ENCODE peak calls at places on chromosomes 2 and 18, in five cellular contexts. One of them, this sample, is unnamed.

GRCh38 chr2:183243760-183244159 is 119.5 kb downstream of the NUP35 start:
- DNase-seq in ACHN: no peak
- DNase-seq in stimulated activated naive CD8-positive, alpha-beta T cell treated with anti-CD3 and anti-CD28 coated beads, Interleukin-15, amount 100 ng/mL, for 72 hours: no peak
- DNase-seq in endothelial cell: no peak
- DNase-seq in AML-193: no peak
- DNase-seq in this sample: no peak

GRCh38 chr2:8694737-8695136 is 12.9 kb downstream of the ID2 start:
- DNase-seq in ACHN: no peak
- DNase-seq in stimulated activated naive CD8-positive, alpha-beta T cell treated with anti-CD3 and anti-CD28 coated beads, Interleukin-15, amount 100 ng/mL, for 72 hours: no peak
- DNase-seq in endothelial cell: no peak
- DNase-seq in AML-193: no peak
- DNase-seq in this sample: no peak

GRCh38 chr2:191105082-191105481 is 45.7 kb downstream of the STAT4 start:
- DNase-seq in ACHN: no peak
- DNase-seq in stimulated activated naive CD8-positive, alpha-beta T cell treated with anti-CD3 and anti-CD28 coated beads, Interleukin-15, amount 100 ng/mL, for 72 hours: no peak
- DNase-seq in endothelial cell: no peak
- DNase-seq in AML-193: no peak
- DNase-seq in this sample: no peak

GRCh38 chr2:127857494-127857818 is 499 bp downstream of the POLR2D start:
- DNase-seq in ACHN: peak
- DNase-seq in stimulated activated naive CD8-positive, alpha-beta T cell treated with anti-CD3 and anti-CD28 coated beads, Interleukin-15, amount 100 ng/mL, for 72 hours: no peak
- DNase-seq in endothelial cell: no peak
- DNase-seq in AML-193: no peak
- DNase-seq in this sample: no peak

GRCh38 chr18:79680100-79680879 is 687 bp downstream of the CTDP1 start:
- DNase-seq in ACHN: peak
- DNase-seq in stimulated activated naive CD8-positive, alpha-beta T cell treated with anti-CD3 and anti-CD28 coated beads, Interleukin-15, amount 100 ng/mL, for 72 hours: peak
- DNase-seq in endothelial cell: peak
- DNase-seq in AML-193: peak
- DNase-seq in this sample: no peak

GRCh38 chr2:15521782-15522181 is 39.4 kb downstream of the NBAS start:
- DNase-seq in ACHN: no peak
- DNase-seq in stimulated activated naive CD8-positive, alpha-beta T cell treated with anti-CD3 and anti-CD28 coated beads, Interleukin-15, amount 100 ng/mL, for 72 hours: no peak
- DNase-seq in endothelial cell: no peak
- DNase-seq in AML-193: no peak
- DNase-seq in this sample: no peak

GRCh38 chr2:98825404-98825803 is 94.5 kb upstream of the MGAT4A start:
- DNase-seq in ACHN: no peak
- DNase-seq in stimulated activated naive CD8-positive, alpha-beta T cell treated with anti-CD3 and anti-CD28 coated beads, Interleukin-15, amount 100 ng/mL, for 72 hours: no peak
- DNase-seq in endothelial cell: no peak
- DNase-seq in AML-193: no peak
- DNase-seq in this sample: no peak

GRCh38 chr2:98376996-98377395 is 30.7 kb downstream of the CNGA3 start:
- DNase-seq in ACHN: no peak
- DNase-seq in stimulated activated naive CD8-positive, alpha-beta T cell treated with anti-CD3 and anti-CD28 coated beads, Interleukin-15, amount 100 ng/mL, for 72 hours: no peak
- DNase-seq in endothelial cell: no peak
- DNase-seq in AML-193: no peak
- DNase-seq in this sample: no peak

GRCh38 chr2:16113568-16114549 is 173.5 kb downstream of the MYCN start:
- DNase-seq in ACHN: no peak
- DNase-seq in stimulated activated naive CD8-positive, alpha-beta T cell treated with anti-CD3 and anti-CD28 coated beads, Interleukin-15, amount 100 ng/mL, for 72 hours: no peak
- DNase-seq in endothelial cell: no peak
- DNase-seq in AML-193: no peak
- DNase-seq in this sample: no peak

GRCh38 chr2:85951351-85952067 is 62.7 kb upstream of the ST3GAL5 start:
- DNase-seq in ACHN: no peak
- DNase-seq in stimulated activated naive CD8-positive, alpha-beta T cell treated with anti-CD3 and anti-CD28 coated beads, Interleukin-15, amount 100 ng/mL, for 72 hours: no peak
- DNase-seq in endothelial cell: no peak
- DNase-seq in AML-193: peak
- DNase-seq in this sample: no peak

GRCh38 chr2:10124538-10125045 is 2.1 kb downstream of the RRM2 start:
- DNase-seq in ACHN: peak
- DNase-seq in stimulated activated naive CD8-positive, alpha-beta T cell treated with anti-CD3 and anti-CD28 coated beads, Interleukin-15, amount 100 ng/mL, for 72 hours: no peak
- DNase-seq in endothelial cell: peak
- DNase-seq in AML-193: peak
- DNase-seq in this sample: no peak

GRCh38 chr2:20227894-20228505 is 3.1 kb upstream of the SDC1 start:
- DNase-seq in ACHN: no peak
- DNase-seq in stimulated activated naive CD8-positive, alpha-beta T cell treated with anti-CD3 and anti-CD28 coated beads, Interleukin-15, amount 100 ng/mL, for 72 hours: no peak
- DNase-seq in endothelial cell: no peak
- DNase-seq in AML-193: no peak
- DNase-seq in this sample: no peak

GRCh38 chr2:118016911-118017310 is 3.0 kb upstream of the CCDC93 start:
- DNase-seq in ACHN: no peak
- DNase-seq in stimulated activated naive CD8-positive, alpha-beta T cell treated with anti-CD3 and anti-CD28 coated beads, Interleukin-15, amount 100 ng/mL, for 72 hours: no peak
- DNase-seq in endothelial cell: no peak
- DNase-seq in AML-193: peak
- DNase-seq in this sample: no peak

GRCh38 chr2:3461781-3462492 is 57.4 kb downstream of the ADI1 start:
- DNase-seq in ACHN: peak
- DNase-seq in stimulated activated naive CD8-positive, alpha-beta T cell treated with anti-CD3 and anti-CD28 coated beads, Interleukin-15, amount 100 ng/mL, for 72 hours: no peak
- DNase-seq in endothelial cell: peak
- DNase-seq in AML-193: peak
- DNase-seq in this sample: peak

GRCh38 chr2:119369845-119370244 is 3.1 kb downstream of the DBI start:
- DNase-seq in ACHN: no peak
- DNase-seq in stimulated activated naive CD8-positive, alpha-beta T cell treated with anti-CD3 and anti-CD28 coated beads, Interleukin-15, amount 100 ng/mL, for 72 hours: no peak
- DNase-seq in endothelial cell: no peak
- DNase-seq in AML-193: no peak
- DNase-seq in this sample: no peak

GRCh38 chr2:47519604-47520301 is 116.8 kb downstream of the MSH2 start:
- DNase-seq in ACHN: no peak
- DNase-seq in stimulated activated naive CD8-positive, alpha-beta T cell treated with anti-CD3 and anti-CD28 coated beads, Interleukin-15, amount 100 ng/mL, for 72 hours: no peak
- DNase-seq in endothelial cell: no peak
- DNase-seq in AML-193: no peak
- DNase-seq in this sample: no peak

GRCh38 chr2:99915108-99915675 is 227.2 kb downstream of the AFF3 start:
- DNase-seq in ACHN: no peak
- DNase-seq in stimulated activated naive CD8-positive, alpha-beta T cell treated with anti-CD3 and anti-CD28 coated beads, Interleukin-15, amount 100 ng/mL, for 72 hours: no peak
- DNase-seq in endothelial cell: no peak
- DNase-seq in AML-193: no peak
- DNase-seq in this sample: no peak

GRCh38 chr18:53361044-53361443 is 863.4 kb downstream of the MBD2 start:
- DNase-seq in ACHN: no peak
- DNase-seq in stimulated activated naive CD8-positive, alpha-beta T cell treated with anti-CD3 and anti-CD28 coated beads, Interleukin-15, amount 100 ng/mL, for 72 hours: no peak
- DNase-seq in endothelial cell: no peak
- DNase-seq in AML-193: no peak
- DNase-seq in this sample: no peak

GRCh38 chr2:232473467-232473890 is 14.2 kb downstream of the ECEL1 start:
- DNase-seq in ACHN: no peak
- DNase-seq in stimulated activated naive CD8-positive, alpha-beta T cell treated with anti-CD3 and anti-CD28 coated beads, Interleukin-15, amount 100 ng/mL, for 72 hours: no peak
- DNase-seq in endothelial cell: no peak
- DNase-seq in AML-193: no peak
- DNase-seq in this sample: no peak

GRCh38 chr2:88832256-88832991 is 141.0 kb downstream of the RPIA start:
- DNase-seq in ACHN: no peak
- DNase-seq in stimulated activated naive CD8-positive, alpha-beta T cell treated with anti-CD3 and anti-CD28 coated beads, Interleukin-15, amount 100 ng/mL, for 72 hours: no peak
- DNase-seq in endothelial cell: no peak
- DNase-seq in AML-193: no peak
- DNase-seq in this sample: no peak

GRCh38 chr2:221399183-221399582 is 172.9 kb downstream of the EPHA4 start:
- DNase-seq in ACHN: no peak
- DNase-seq in stimulated activated naive CD8-positive, alpha-beta T cell treated with anti-CD3 and anti-CD28 coated beads, Interleukin-15, amount 100 ng/mL, for 72 hours: no peak
- DNase-seq in endothelial cell: no peak
- DNase-seq in AML-193: no peak
- DNase-seq in this sample: no peak

GRCh38 chr2:220786216-220786615 is 785.9 kb downstream of the EPHA4 start:
- DNase-seq in ACHN: no peak
- DNase-seq in stimulated activated naive CD8-positive, alpha-beta T cell treated with anti-CD3 and anti-CD28 coated beads, Interleukin-15, amount 100 ng/mL, for 72 hours: no peak
- DNase-seq in endothelial cell: no peak
- DNase-seq in AML-193: no peak
- DNase-seq in this sample: no peak

GRCh38 chr18:27789406-27789805 is 387.5 kb downstream of the CDH2 start:
- DNase-seq in ACHN: no peak
- DNase-seq in stimulated activated naive CD8-positive, alpha-beta T cell treated with anti-CD3 and anti-CD28 coated beads, Interleukin-15, amount 100 ng/mL, for 72 hours: no peak
- DNase-seq in endothelial cell: no peak
- DNase-seq in AML-193: no peak
- DNase-seq in this sample: no peak

GRCh38 chr18:79121746-79122474 is 52.7 kb downstream of the ATP9B start:
- DNase-seq in ACHN: no peak
- DNase-seq in stimulated activated naive CD8-positive, alpha-beta T cell treated with anti-CD3 and anti-CD28 coated beads, Interleukin-15, amount 100 ng/mL, for 72 hours: no peak
- DNase-seq in endothelial cell: no peak
- DNase-seq in AML-193: no peak
- DNase-seq in this sample: no peak

GRCh38 chr2:233779722-233780121 is 1.6 kb downstream of the MROH2A start:
- DNase-seq in ACHN: no peak
- DNase-seq in stimulated activated naive CD8-positive, alpha-beta T cell treated with anti-CD3 and anti-CD28 coated beads, Interleukin-15, amount 100 ng/mL, for 72 hours: no peak
- DNase-seq in endothelial cell: no peak
- DNase-seq in AML-193: no peak
- DNase-seq in this sample: no peak

GRCh38 chr2:160156665-160157064 is 43.4 kb downstream of the ITGB6 start:
- DNase-seq in ACHN: no peak
- DNase-seq in stimulated activated naive CD8-positive, alpha-beta T cell treated with anti-CD3 and anti-CD28 coated beads, Interleukin-15, amount 100 ng/mL, for 72 hours: no peak
- DNase-seq in endothelial cell: no peak
- DNase-seq in AML-193: no peak
- DNase-seq in this sample: no peak

GRCh38 chr18:6411367-6411766 is 3.3 kb downstream of the L3MBTL4 start:
- DNase-seq in ACHN: no peak
- DNase-seq in stimulated activated naive CD8-positive, alpha-beta T cell treated with anti-CD3 and anti-CD28 coated beads, Interleukin-15, amount 100 ng/mL, for 72 hours: no peak
- DNase-seq in endothelial cell: no peak
- DNase-seq in AML-193: no peak
- DNase-seq in this sample: no peak

GRCh38 chr2:204491528-204491927 is 53.7 kb upstream of the PARD3B start:
- DNase-seq in ACHN: no peak
- DNase-seq in stimulated activated naive CD8-positive, alpha-beta T cell treated with anti-CD3 and anti-CD28 coated beads, Interleukin-15, amount 100 ng/mL, for 72 hours: no peak
- DNase-seq in endothelial cell: no peak
- DNase-seq in AML-193: no peak
- DNase-seq in this sample: no peak

GRCh38 chr18:48455555-48456478 is 46.6 kb upstream of the ZBTB7C start:
- DNase-seq in ACHN: peak
- DNase-seq in stimulated activated naive CD8-positive, alpha-beta T cell treated with anti-CD3 and anti-CD28 coated beads, Interleukin-15, amount 100 ng/mL, for 72 hours: peak
- DNase-seq in endothelial cell: no peak
- DNase-seq in AML-193: peak
- DNase-seq in this sample: no peak

GRCh38 chr2:38572167-38572566 is 30.6 kb downstream of the HNRNPLL start:
- DNase-seq in ACHN: no peak
- DNase-seq in stimulated activated naive CD8-positive, alpha-beta T cell treated with anti-CD3 and anti-CD28 coated beads, Interleukin-15, amount 100 ng/mL, for 72 hours: no peak
- DNase-seq in endothelial cell: no peak
- DNase-seq in AML-193: peak
- DNase-seq in this sample: no peak

GRCh38 chr2:234960091-234961088 is 8.6 kb downstream of the SH3BP4 start:
- DNase-seq in ACHN: no peak
- DNase-seq in stimulated activated naive CD8-positive, alpha-beta T cell treated with anti-CD3 and anti-CD28 coated beads, Interleukin-15, amount 100 ng/mL, for 72 hours: no peak
- DNase-seq in endothelial cell: no peak
- DNase-seq in AML-193: no peak
- DNase-seq in this sample: no peak

GRCh38 chr18:74288730-74289129 is 3.0 kb downstream of the CYB5A start:
- DNase-seq in ACHN: no peak
- DNase-seq in stimulated activated naive CD8-positive, alpha-beta T cell treated with anti-CD3 and anti-CD28 coated beads, Interleukin-15, amount 100 ng/mL, for 72 hours: no peak
- DNase-seq in endothelial cell: no peak
- DNase-seq in AML-193: no peak
- DNase-seq in this sample: no peak

GRCh38 chr2:142580691-142581090 is 296.8 kb upstream of the KYNU start:
- DNase-seq in ACHN: no peak
- DNase-seq in stimulated activated naive CD8-positive, alpha-beta T cell treated with anti-CD3 and anti-CD28 coated beads, Interleukin-15, amount 100 ng/mL, for 72 hours: no peak
- DNase-seq in endothelial cell: no peak
- DNase-seq in AML-193: no peak
- DNase-seq in this sample: no peak

GRCh38 chr2:161004379-161004778 is 155.8 kb upstream of the TANK start:
- DNase-seq in ACHN: peak
- DNase-seq in stimulated activated naive CD8-positive, alpha-beta T cell treated with anti-CD3 and anti-CD28 coated beads, Interleukin-15, amount 100 ng/mL, for 72 hours: no peak
- DNase-seq in endothelial cell: no peak
- DNase-seq in AML-193: peak
- DNase-seq in this sample: no peak

GRCh38 chr2:58899692-58900091 is 658.6 kb upstream of the FANCL start:
- DNase-seq in ACHN: no peak
- DNase-seq in stimulated activated naive CD8-positive, alpha-beta T cell treated with anti-CD3 and anti-CD28 coated beads, Interleukin-15, amount 100 ng/mL, for 72 hours: no peak
- DNase-seq in endothelial cell: no peak
- DNase-seq in AML-193: no peak
- DNase-seq in this sample: no peak

GRCh38 chr18:59851784-59852399 is 47.9 kb upstream of the PMAIP1 start:
- DNase-seq in ACHN: no peak
- DNase-seq in stimulated activated naive CD8-positive, alpha-beta T cell treated with anti-CD3 and anti-CD28 coated beads, Interleukin-15, amount 100 ng/mL, for 72 hours: no peak
- DNase-seq in endothelial cell: no peak
- DNase-seq in AML-193: no peak
- DNase-seq in this sample: no peak

GRCh38 chr18:55522011-55522410 is 66.0 kb downstream of the TCF4 start:
- DNase-seq in ACHN: peak
- DNase-seq in stimulated activated naive CD8-positive, alpha-beta T cell treated with anti-CD3 and anti-CD28 coated beads, Interleukin-15, amount 100 ng/mL, for 72 hours: peak
- DNase-seq in endothelial cell: peak
- DNase-seq in AML-193: peak
- DNase-seq in this sample: no peak

GRCh38 chr2:74577448-74577847 is 22.9 kb downstream of the DOK1 start:
- DNase-seq in ACHN: no peak
- DNase-seq in stimulated activated naive CD8-positive, alpha-beta T cell treated with anti-CD3 and anti-CD28 coated beads, Interleukin-15, amount 100 ng/mL, for 72 hours: no peak
- DNase-seq in endothelial cell: no peak
- DNase-seq in AML-193: peak
- DNase-seq in this sample: no peak

GRCh38 chr2:3470166-3470651 is 49.1 kb downstream of the ADI1 start:
- DNase-seq in ACHN: peak
- DNase-seq in stimulated activated naive CD8-positive, alpha-beta T cell treated with anti-CD3 and anti-CD28 coated beads, Interleukin-15, amount 100 ng/mL, for 72 hours: no peak
- DNase-seq in endothelial cell: no peak
- DNase-seq in AML-193: no peak
- DNase-seq in this sample: no peak

This sample was measured in GM12891.